ENCODE peak calls at places on chromosomes 1 and 21, in nine cellular contexts. F is transverse colon, C is GM12891, J is Peyer's patch, V is A549, S is lower leg skin, N is HCT116, B is adrenal gland, O is H1. Q is an unnamed sample.
A peak's percentile ranks its signal among the peaks of the same experiment; 100 is the strongest.

GRCh38 chr1:64363616-64364015 is 106.3 kb upstream of the CACHD1 start:
- DNase-seq in F (no peak), C (no peak), J (no peak), V (no peak), S (no peak), N (no peak), B (no peak), O (no peak), Q (no peak)

GRCh38 chr1:10374442-10374860 is 24.4 kb upstream of the PGD start:
- DNase-seq in F (no peak), C (no peak), J (no peak), V (no peak), S (no peak), N (no peak), B (no peak), O (no peak), Q (no peak)

GRCh38 chr21:42646076-42646825 is 7.2 kb upstream of the PDE9A start:
- DNase-seq in F (no peak), C (no peak), J (peak; percentile 45), V (no peak), S (no peak), N (no peak), B (no peak), O (no peak), Q (no peak)

GRCh38 chr1:118302145-118302544 is 117.1 kb upstream of the SPAG17 start:
- DNase-seq in F (no peak), C (no peak), J (no peak), V (no peak), S (peak; percentile 32), N (no peak), B (no peak), O (no peak), Q (no peak)

GRCh38 chr1:4180066-4180735 is 280.1 kb upstream of the C1orf174 start:
- DNase-seq in F (no peak), C (no peak), J (no peak), V (no peak), S (no peak), N (no peak), B (no peak), O (no peak), Q (no peak)

GRCh38 chr1:156052862-156053769 is 482 bp downstream of the UBQLN4 start:
- DNase-seq in F (peak; percentile 68), C (peak; percentile 73), J (peak; percentile 68), V (peak; percentile 80), S (no peak), N (peak; percentile 72), B (peak; percentile 65), O (no peak), Q (peak; percentile 49)

GRCh38 chr1:221449801-221450470 is 292.0 kb downstream of the DUSP10 start:
- DNase-seq in F (no peak), C (no peak), J (no peak), V (no peak), S (no peak), N (no peak), B (no peak), O (no peak), Q (no peak)

GRCh38 chr1:235742914-235743599 is 93.5 kb upstream of the GNG4 start:
- DNase-seq in F (no peak), C (no peak), J (no peak), V (no peak), S (no peak), N (no peak), B (no peak), O (no peak), Q (no peak)

GRCh38 chr1:235910357-235911299 is 43.9 kb upstream of the LYST start:
- DNase-seq in F (no peak), C (no peak), J (no peak), V (peak; percentile 90), S (peak; percentile 65), N (peak; percentile 93), B (peak; percentile 75), O (peak; percentile 53), Q (peak; percentile 42)

GRCh38 chr1:1041092-1041503 is 21.2 kb downstream of the AGRN start:
- DNase-seq in F (no peak), C (no peak), J (no peak), V (no peak), S (no peak), N (no peak), B (no peak), O (no peak), Q (no peak)
- TF ChIP-seq POLR2A in F (no peak), C (no peak), J (no peak), V (no peak), S (no peak), N (no peak), B (no peak), O (no peak), Q (no peak)

GRCh38 chr21:41584603-41585176 is 76.7 kb upstream of the TMPRSS2 start:
- DNase-seq in F (no peak), C (no peak), J (no peak), V (no peak), S (no peak), N (no peak), B (no peak), O (no peak), Q (no peak)

GRCh38 chr21:41582866-41583265 is 74.9 kb upstream of the TMPRSS2 start:
- DNase-seq in F (no peak), C (no peak), J (no peak), V (no peak), S (no peak), N (no peak), B (no peak), O (no peak), Q (no peak)

GRCh38 chr21:41581592-41582228 is 73.8 kb upstream of the TMPRSS2 start:
- DNase-seq in F (peak; percentile 66), C (no peak), J (peak; percentile 69), V (no peak), S (no peak), N (no peak), B (no peak), O (no peak), Q (no peak)

GRCh38 chr21:41582298-41582840 is 74.4 kb upstream of the TMPRSS2 start:
- DNase-seq in F (no peak), C (no peak), J (no peak), V (no peak), S (no peak), N (no peak), B (no peak), O (no peak), Q (no peak)

GRCh38 chr21:41583274-41583790 is 75.4 kb upstream of the TMPRSS2 start:
- DNase-seq in F (no peak), C (no peak), J (no peak), V (peak; percentile 14), S (no peak), N (no peak), B (no peak), O (no peak), Q (peak; percentile 94)
- TF ChIP-seq POLR2A in F (no peak), C (no peak), J (no peak), V (no peak), S (no peak), N (no peak), B (no peak), O (no peak), Q (no peak)

GRCh38 chr21:37220433-37220980 is 46.6 kb downstream of the VPS26C start:
- DNase-seq in F (peak; percentile 23), C (no peak), J (no peak), V (peak; percentile 46), S (no peak), N (no peak), B (no peak), O (no peak), Q (no peak)
- TF ChIP-seq POLR2A in F (no peak), C (no peak), J (no peak), V (no peak), S (no peak), N (no peak), B (no peak), O (no peak), Q (no peak)

GRCh38 chr1:119631433-119632102 is 16.5 kb downstream of the ZNF697 start:
- DNase-seq in F (peak; percentile 84), C (no peak), J (peak; percentile 92), V (no peak), S (peak; percentile 74), N (no peak), B (peak; percentile 84), O (no peak), Q (peak; percentile 94)
- TF ChIP-seq POLR2A in F (no peak), C (no peak), J (no peak), V (no peak), S (no peak), N (no peak), B (no peak), O (no peak), Q (no peak)

DNA sequence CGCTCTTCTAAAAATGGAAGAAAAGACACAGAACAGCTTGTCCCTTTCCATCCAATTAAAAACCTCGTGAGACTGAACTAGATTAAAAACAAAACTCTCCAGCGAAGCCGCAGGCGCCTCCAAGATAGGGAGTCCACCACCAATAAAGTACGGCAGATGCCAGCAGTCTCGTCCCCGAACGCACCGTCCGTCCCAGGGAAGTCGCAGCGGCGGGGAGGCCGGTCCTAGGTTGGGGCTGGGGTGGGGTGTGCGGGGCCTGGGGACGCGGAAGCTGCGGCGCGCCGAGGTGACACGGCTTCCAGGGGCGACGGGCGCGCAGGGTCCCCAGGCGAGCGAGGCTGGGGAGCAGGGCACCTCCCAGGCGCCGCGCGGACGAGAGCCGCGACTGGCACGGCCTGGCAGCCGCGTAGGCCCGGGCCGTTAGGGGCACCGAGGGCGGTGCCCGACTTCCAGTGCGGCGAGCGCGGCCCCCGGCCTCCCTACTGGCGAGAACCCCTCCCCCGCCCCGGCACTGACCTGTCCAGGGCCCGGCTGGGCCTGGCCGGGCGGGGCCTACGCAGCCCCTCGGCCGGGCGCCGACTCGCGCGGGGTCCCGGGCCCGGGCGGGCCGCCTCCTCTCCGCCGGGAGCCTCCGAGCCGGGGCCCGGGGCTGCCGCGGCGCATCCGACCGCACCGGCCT is 28.3 kb upstream of the A3GALT2 start:
- DNase-seq in F (peak; percentile 57), C (peak; percentile 50), J (peak; percentile 75), V (peak; percentile 58), S (no peak), N (no peak), B (peak; percentile 68), O (no peak), Q (peak; percentile 73)
- TF ChIP-seq POLR2A in F (peak; percentile 24), C (no peak), J (no peak), V (peak; percentile 14), S (no peak), N (no peak), B (peak; percentile 67), O (no peak), Q (peak; percentile 47)

GRCh38 chr1:184035719-184036516 is 1.6 kb downstream of the COLGALT2 start:
- DNase-seq in F (no peak), C (no peak), J (peak; percentile 50), V (no peak), S (no peak), N (no peak), B (peak; percentile 9), O (no peak), Q (no peak)
- TF ChIP-seq POLR2A in F (no peak), C (no peak), J (no peak), V (no peak), S (no peak), N (no peak), B (no peak), O (no peak), Q (no peak)

Q was measured in thyroid gland.